ENCODE peak calls at places on chromosomes 7 and 10, in six cellular contexts. F is breast epithelium, N is transverse colon, W is GM23338, E is suprapubic skin, H is K562. T is an unnamed sample.

GRCh38 chr10:25522946-25523608 is 348.3 kb downstream of the GPR158 start:
- DNase-seq in F (no peak), N (no peak), W (peak; percentile 81), E (no peak), H (no peak), T (no peak)

GRCh38 chr7:106112972-106113421 is 885 bp upstream of the SYPL1 start:
- DNase-seq in F (no peak), N (no peak), W (peak; percentile 17), E (no peak), H (no peak), T (no peak)

GRCh38 chr10:79068562-79069324 is at the start of gene ZMIZ1:
- DNase-seq in F (peak; percentile 89), N (peak; percentile 91), W (peak; percentile 93), E (peak; percentile 94), H (peak; percentile 95), T (peak; percentile 95)

GRCh38 chr10:129693382-129693781 is 226.3 kb downstream of the MGMT start:
- DNase-seq in F (no peak), N (no peak), W (no peak), E (no peak), H (no peak), T (peak; percentile 63)

GRCh38 chr10:112950714-112951348 is 784 bp downstream of the TCF7L2 start:
- DNase-seq in F (peak; percentile 31), N (peak; percentile 24), W (peak; percentile 56), E (peak; percentile 68), H (peak; percentile 11), T (peak; percentile 80)

GRCh38 chr10:43901744-43902504 is 253.2 kb upstream of the ZNF32 start:
- DNase-seq in F (no peak), N (no peak), W (no peak), E (no peak), H (no peak), T (peak; percentile 50)

GRCh38 chr7:142557971-142558582 is 191.2 kb upstream of the PRSS1 start:
- DNase-seq in F (no peak), N (peak; percentile 50), W (peak; percentile 84), E (no peak), H (peak; percentile 74), T (no peak)

GRCh38 chr10:133121479-133121878 is 33.8 kb downstream of the ADGRA1 start:
- DNase-seq in F (no peak), N (no peak), W (no peak), E (no peak), H (no peak), T (no peak)

GRCh38 chr10:28561531-28561930 is 28.6 kb downstream of the WAC start:
- DNase-seq in F (no peak), N (no peak), W (peak; percentile 62), E (no peak), H (no peak), T (no peak)

GRCh38 chr10:78212134-78212785 is 178.6 kb downstream of the RPS24 start:
- DNase-seq in F (no peak), N (no peak), W (no peak), E (no peak), H (no peak), T (no peak)

GRCh38 chr10:132554991-132555647 is 17.5 kb downstream of the INPP5A start:
- DNase-seq in F (no peak), N (peak; percentile 52), W (no peak), E (peak; percentile 65), H (peak; percentile 85), T (peak; percentile 96)

GRCh38 chr10:76231258-76231934 is 800.0 kb downstream of the LRMDA start:
- DNase-seq in F (no peak), N (no peak), W (peak; percentile 76), E (no peak), H (no peak), T (no peak)

GRCh38 chr7:64887756-64888508 is 15.1 kb upstream of the ZNF273 start:
- DNase-seq in F (peak; percentile 12), N (peak; percentile 60), W (peak; percentile 92), E (no peak), H (no peak), T (no peak)

GRCh38 chr7:27389508-27389907 is 146.9 kb downstream of the EVX1 start:
- DNase-seq in F (no peak), N (no peak), W (no peak), E (no peak), H (no peak), T (no peak)

GRCh38 chr10:78981970-78982281 is 86.8 kb upstream of the ZMIZ1 start:
- DNase-seq in F (no peak), N (no peak), W (no peak), E (no peak), H (no peak), T (no peak)

GRCh38 chr7:106332186-106332585 is 47.4 kb upstream of the NAMPT start:
- DNase-seq in F (no peak), N (no peak), W (no peak), E (no peak), H (no peak), T (no peak)

GRCh38 chr10:125878957-125879835 is 1.9 kb downstream of the DHX32 start:
- DNase-seq in F (no peak), N (no peak), W (no peak), E (no peak), H (no peak), T (no peak)

GRCh38 chr10:129786216-129786615 is 177.9 kb downstream of the EBF3 start:
- DNase-seq in F (peak; percentile 52), N (no peak), W (no peak), E (peak; percentile 36), H (no peak), T (peak; percentile 48)

GRCh38 chr10:130961506-130962239 is 349.8 kb downstream of the TCERG1L start:
- DNase-seq in F (no peak), N (no peak), W (no peak), E (no peak), H (no peak), T (no peak)

GRCh38 chr7:112699725-112700513 is 90.3 kb downstream of the TMEM168 start:
- DNase-seq in F (no peak), N (no peak), W (no peak), E (no peak), H (no peak), T (no peak)

DNA sequence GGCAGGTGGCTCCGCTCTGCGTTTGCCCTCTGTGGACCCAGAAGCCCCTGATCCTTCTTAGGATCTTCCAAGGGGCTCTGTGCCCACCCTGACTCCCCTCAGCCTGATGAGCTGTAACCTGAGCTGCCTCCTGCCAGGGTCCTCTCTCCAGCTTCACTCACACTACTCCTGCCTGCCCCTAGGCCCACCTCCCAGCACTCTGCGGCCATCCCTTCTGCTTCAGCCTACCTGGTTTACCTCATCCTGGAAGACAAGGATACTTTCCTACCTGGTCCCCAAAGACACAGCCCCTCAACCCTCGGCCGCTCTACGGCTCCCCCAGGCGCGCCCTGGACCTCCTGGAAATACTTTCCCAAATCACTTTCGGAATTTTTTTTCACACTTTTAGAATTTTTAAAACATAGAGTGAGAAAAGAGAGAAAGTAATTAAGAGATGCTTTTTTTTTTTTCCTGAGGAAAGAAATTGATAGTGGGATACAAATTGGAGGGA is 6.4 kb upstream of the ZNF862 start:
- DNase-seq in F (no peak), N (no peak), W (peak; percentile 45), E (no peak), H (no peak), T (no peak)
- H3K4me1 ChIP-seq in F (no peaks in the 10 kb centered on the region), N (no peaks in the 10 kb centered on the region), W (no peaks in the 10 kb centered on the region), E (no peaks in the 10 kb centered on the region), H (peaks cover 24% of the 10 kb centered on the region), T (no peaks in the 10 kb centered on the region)

GRCh38 chr7:127884066-127884559 is 147.1 kb downstream of the LRRC4 start:
- DNase-seq in F (no peak), N (no peak), W (no peak), E (no peak), H (no peak), T (no peak)

GRCh38 chr7:127881564-127881963 is 149.7 kb downstream of the LRRC4 start:
- DNase-seq in F (no peak), N (no peak), W (no peak), E (no peak), H (no peak), T (no peak)

GRCh38 chr7:127879942-127880341 is 151.3 kb downstream of the LRRC4 start:
- DNase-seq in F (no peak), N (no peak), W (no peak), E (no peak), H (peak; percentile 50), T (no peak)

GRCh38 chr7:127880454-127880853 is 150.8 kb downstream of the LRRC4 start:
- DNase-seq in F (no peak), N (no peak), W (no peak), E (no peak), H (no peak), T (no peak)

GRCh38 chr7:127882313-127882920 is 148.8 kb downstream of the LRRC4 start:
- DNase-seq in F (no peak), N (no peak), W (no peak), E (no peak), H (no peak), T (no peak)
- H3K36me3 ChIP-seq in F (no peaks in the 10 kb centered on the region), N (no peaks in the 10 kb centered on the region), W (no peaks in the 10 kb centered on the region), E (no peaks in the 10 kb centered on the region), H (peaks cover 26% of the 10 kb centered on the region), T (no peaks in the 10 kb centered on the region)

GRCh38 chr7:75948179-75948578 is 33.2 kb downstream of the POR start:
- DNase-seq in F (no peak), N (no peak), W (no peak), E (no peak), H (no peak), T (no peak)

GRCh38 chr7:75944507-75944906 is 29.6 kb downstream of the POR start:
- DNase-seq in F (no peak), N (no peak), W (no peak), E (no peak), H (no peak), T (no peak)

GRCh38 chr7:75943864-75944263 is 28.9 kb downstream of the POR start:
- DNase-seq in F (no peak), N (peak; percentile 41), W (no peak), E (no peak), H (peak; percentile 44), T (no peak)

GRCh38 chr7:75946207-75946855 is 31.4 kb downstream of the POR start:
- DNase-seq in F (no peak), N (no peak), W (no peak), E (no peak), H (no peak), T (no peak)

DNA sequence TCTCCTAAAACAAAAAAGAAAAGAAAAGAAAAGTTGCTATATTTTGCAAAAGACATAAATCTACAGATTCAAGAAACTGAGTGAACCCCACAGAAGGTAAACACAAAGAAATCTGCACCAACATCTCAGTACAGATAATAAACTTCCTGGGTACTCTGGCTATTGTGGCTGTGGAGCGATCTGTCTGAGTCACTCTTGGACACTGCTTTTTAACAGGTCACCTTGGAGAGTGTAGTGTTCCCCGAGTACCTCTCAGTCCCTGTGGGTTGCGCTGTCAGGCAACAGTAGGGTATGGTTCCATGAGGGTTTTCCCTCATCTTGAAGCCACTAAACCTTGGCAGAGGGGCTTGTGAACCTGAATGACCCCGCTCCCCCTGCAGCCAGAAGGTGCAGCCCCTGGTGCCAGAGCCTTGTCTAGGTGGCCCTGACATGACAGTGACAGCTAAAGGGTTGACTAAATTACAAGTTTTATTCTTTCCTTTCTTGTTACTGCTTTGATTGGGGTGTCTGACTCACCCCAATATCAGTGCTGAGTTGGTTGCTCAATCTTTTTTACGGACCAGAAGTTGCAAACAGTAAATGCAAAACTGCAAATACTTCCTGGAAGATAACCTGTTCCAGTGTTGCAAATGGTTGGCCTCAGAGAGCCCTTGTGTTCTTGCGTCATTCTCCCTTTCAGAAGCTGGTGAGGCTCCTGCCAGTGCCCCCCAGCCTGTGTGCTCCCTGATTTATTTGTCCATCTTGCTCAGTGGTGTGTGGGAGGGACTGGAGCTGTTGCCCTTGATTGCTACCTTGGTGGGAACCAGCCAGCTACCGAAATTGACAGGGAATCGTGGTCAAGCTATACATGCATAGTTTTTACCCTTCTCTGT is 30.6 kb downstream of the POR start:
- DNase-seq in F (no peak), N (no peak), W (no peak), E (no peak), H (peak; percentile 56), T (no peak)
- TF ChIP-seq POLR2AphosphoS5 in F (no peak), N (no peak), W (no peak), E (peak; percentile 48), H (no peak), T (no peak)

GRCh38 chr10:128030498-128031072 is 95.6 kb downstream of the MKI67 start:
- DNase-seq in F (no peak), N (no peak), W (no peak), E (peak; percentile 46), H (no peak), T (no peak)
- H3K4me1 ChIP-seq in F (no peaks in the 10 kb centered on the region), N (no peaks in the 10 kb centered on the region), W (no peaks in the 10 kb centered on the region), E (no peaks in the 10 kb centered on the region), H (no peaks in the 10 kb centered on the region), T (no peaks in the 10 kb centered on the region)